ENCODE peak calls at places on chromosomes 12 and 14, in eight cellular contexts. V, G, B, U, Y, W, R and P are unnamed samples.

GRCh38 chr12:115440438-115440837 is 756.5 kb upstream of the TBX3 start:
- DNase-seq in W (no peak), V (no peak), Y (no peak), B (no peak), G (no peak), U (peak; percentile 57), R (peak; percentile 42), P (no peak)

GRCh38 chr14:33707751-33708150 is 243.1 kb downstream of the EGLN3 start:
- DNase-seq in Y (peak; percentile 15), B (no peak), V (no peak), R (no peak), G (no peak), W (no peak), U (no peak), P (no peak)

GRCh38 chr12:93039062-93039461 is 110.0 kb upstream of the EEA1 start:
- DNase-seq in U (no peak), R (no peak), V (no peak), B (no peak), G (no peak), Y (no peak), W (no peak), P (no peak)

GRCh38 chr12:12209043-12209442 is 57.8 kb downstream of the LRP6 start:
- DNase-seq in V (no peak), B (no peak), Y (no peak), U (no peak), W (no peak), R (no peak), G (no peak), P (no peak)

GRCh38 chr12:57429473-57430116 is 1.2 kb downstream of the R3HDM2 start:
- DNase-seq in Y (no peak), R (no peak), W (no peak), U (no peak), B (no peak), V (no peak), G (no peak), P (no peak)

GRCh38 chr14:101582294-101582693 is 21.0 kb downstream of the DIO3 start:
- DNase-seq in Y (no peak), R (no peak), B (peak; percentile 31), W (no peak), G (no peak), U (no peak), V (no peak), P (no peak)

GRCh38 chr14:89399594-89400068 is 17.4 kb downstream of the FOXN3 start:
- DNase-seq in R (no peak), V (no peak), U (no peak), B (no peak), G (peak; percentile 51), Y (no peak), W (no peak), P (no peak)

GRCh38 chr12:29591140-29592020 is 93.9 kb upstream of the OVCH1 start:
- DNase-seq in B (no peak), R (no peak), V (no peak), W (no peak), Y (no peak), G (no peak), U (no peak), P (no peak)

GRCh38 chr14:51490205-51490604 is 161.5 kb upstream of the FRMD6 start:
- DNase-seq in V (no peak), Y (no peak), B (no peak), G (no peak), U (no peak), W (no peak), R (no peak), P (no peak)

GRCh38 chr12:90280564-90281058 is 572.0 kb upstream of the ATP2B1 start:
- DNase-seq in U (no peak), V (no peak), Y (no peak), B (no peak), W (no peak), G (no peak), R (no peak), P (no peak)

GRCh38 chr12:111901182-111901581 is 59.2 kb downstream of the MAPKAPK5 start:
- DNase-seq in W (no peak), R (no peak), U (no peak), G (no peak), Y (no peak), V (no peak), B (no peak), P (no peak)

GRCh38 chr12:107231269-107231668 is 137.9 kb upstream of the CRY1 start:
- DNase-seq in B (no peak), U (no peak), V (no peak), R (no peak), Y (no peak), G (no peak), W (no peak), P (no peak)

GRCh38 chr12:104280703-104281458 is 22.7 kb upstream of the EID3 start:
- DNase-seq in W (no peak), U (no peak), Y (no peak), B (no peak), G (no peak), V (no peak), R (no peak), P (no peak)

GRCh38 chr12:87196329-87196728 is 832.9 kb downstream of the C12orf50 start:
- DNase-seq in B (no peak), Y (no peak), R (no peak), U (no peak), V (no peak), G (no peak), W (no peak), P (no peak)

GRCh38 chr12:57147641-57147944 is 174 bp upstream of the LRP1-AS start:
- DNase-seq in V (no peak), B (no peak), G (peak; percentile 78), Y (no peak), W (no peak), R (no peak), U (no peak), P (no peak)

GRCh38 chr12:40376533-40377267 is 151.9 kb downstream of the LRRK2 start:
- DNase-seq in Y (no peak), R (no peak), B (no peak), V (no peak), G (no peak), U (no peak), W (no peak), P (no peak)

GRCh38 chr14:54572316-54572715 is 5.4 kb downstream of the SAMD4A start:
- DNase-seq in R (no peak), U (no peak), G (no peak), B (no peak), V (no peak), Y (no peak), W (no peak), P (no peak)

GRCh38 chr12:91817512-91817911 is 328.1 kb downstream of the BTG1 start:
- DNase-seq in Y (no peak), G (no peak), B (no peak), R (peak; percentile 50), W (no peak), U (no peak), V (no peak), P (no peak)

GRCh38 chr12:124374147-124374546 is 79.3 kb downstream of the RFLNA start:
- DNase-seq in V (no peak), R (no peak), Y (peak; percentile 73), W (no peak), U (no peak), B (no peak), G (no peak), P (no peak)

GRCh38 chr14:49908433-49908782 is 15.5 kb downstream of the ARF6 start:
- DNase-seq in B (no peak), V (no peak), U (no peak), G (no peak), R (no peak), W (no peak), Y (no peak), P (no peak)

GRCh38 chr14:99752486-99753121 is 40.6 kb upstream of the EML1 start:
- DNase-seq in W (no peak), G (no peak), B (no peak), R (no peak), U (no peak), V (no peak), Y (peak; percentile 54), P (no peak)

GRCh38 chr12:95731519-95731958 is 59.0 kb downstream of the NTN4 start:
- DNase-seq in U (no peak), B (no peak), R (no peak), W (no peak), Y (no peak), G (no peak), V (no peak), P (peak; percentile 5)

GRCh38 chr12:56763753-56764657 is 881 bp downstream of the HSD17B6 start:
- DNase-seq in Y (no peak), W (no peak), G (no peak), R (no peak), U (no peak), B (no peak), V (no peak), P (no peak)

GRCh38 chr12:120199595-120200306 is 1.2 kb downstream of the RPLP0 start:
- DNase-seq in R (no peak), Y (no peak), G (peak; percentile 85), U (no peak), W (no peak), B (no peak), V (no peak), P (no peak)

GRCh38 chr14:104401785-104402184 is 177.8 kb upstream of the C14orf180 start:
- DNase-seq in W (no peak), B (no peak), G (no peak), R (no peak), U (peak; percentile 77), V (no peak), Y (no peak), P (no peak)
- TF ChIP-seq POLR2AphosphoS5 in W (no peak), B (no peak), G (no peak), R (no peak), U (no peak), V (no peak), Y (no peak), P (no peak)

GRCh38 chr14:59190372-59190771 is 1.9 kb downstream of the DAAM1 start:
- DNase-seq in B (no peak), V (peak; percentile 11), U (no peak), Y (no peak), W (no peak), G (no peak), R (no peak), P (no peak)
- TF ChIP-seq POLR2A in B (no peak), V (no peak), U (no peak), Y (no peak), W (no peak), G (no peak), R (no peak), P (no peak)

GRCh38 chr12:51941011-51941561 is 10.4 kb upstream of the ACVR1B start:
- DNase-seq in Y (peak; percentile 49), R (peak; percentile 7), G (no peak), B (no peak), V (no peak), W (no peak), U (no peak), P (no peak)
- TF ChIP-seq POLR2AphosphoS5 in Y (no peak), R (no peak), G (no peak), B (no peak), V (no peak), W (no peak), U (no peak), P (no peak)

DNA sequence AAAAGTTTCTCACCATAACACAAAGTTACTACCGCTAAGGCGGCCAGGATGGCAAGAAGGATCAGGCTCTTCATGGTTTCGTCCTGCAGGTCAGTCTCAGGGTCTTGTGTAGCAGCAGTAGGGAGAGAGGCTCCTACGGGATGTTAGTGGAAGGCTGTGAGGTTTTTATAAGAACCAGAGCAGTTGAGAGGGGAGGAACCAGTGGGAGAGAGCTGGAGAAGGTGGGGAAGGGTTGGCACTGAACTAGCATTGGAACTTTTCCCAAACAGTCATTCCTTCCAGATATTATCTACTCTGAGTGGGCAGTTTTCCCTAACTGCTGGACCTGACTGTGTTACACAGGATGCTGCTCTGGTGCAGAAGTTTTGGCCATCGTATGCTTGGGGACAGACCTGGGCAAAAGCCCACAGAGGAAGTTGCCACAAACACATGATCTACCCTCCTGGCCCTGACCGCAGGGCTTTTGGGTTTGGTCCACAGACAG is at the start of gene MGP:
- DNase-seq in R (no peak), B (no peak), W (no peak), Y (no peak), V (peak; percentile 29), G (peak; percentile 90), U (peak; percentile 94), P (no peak)
- TF ChIP-seq POLR2A in R (no peak), B (no peak), W (no peak), Y (peak; percentile 61), V (peak; percentile 70), G (peak; percentile 82), U (peak; percentile 46), P (no peak)